ENCODE peak calls at places on chromosome 18, in nine cellular contexts. H, R, M, X, Z, Y, W, L and O are unnamed samples.

GRCh38 chr18:78878335-78878734 is 101.3 kb upstream of the SALL3 start:
- DNase-seq in H (no peak), R (no peak), M (no peak), X (peak), Z (no peak), Y (no peak), W (no peak), L (no peak), O (no peak)

GRCh38 chr18:21194871-21195771 is 46.9 kb upstream of the GREB1L start:
- DNase-seq in H (peak), R (no peak), M (no peak), X (no peak), Z (no peak), Y (peak), W (peak), L (no peak), O (no peak)

GRCh38 chr18:55275042-55275897 is 312.7 kb downstream of the TCF4 start:
- DNase-seq in H (peak), R (peak), M (peak), X (no peak), Z (no peak), Y (peak), W (no peak), L (peak), O (no peak)

GRCh38 chr18:6357668-6358067 is 57.0 kb downstream of the L3MBTL4 start:
- DNase-seq in H (no peak), R (no peak), M (no peak), X (no peak), Z (no peak), Y (no peak), W (no peak), L (no peak), O (no peak)

GRCh38 chr18:76265375-76266225 is 229.4 kb downstream of the ZNF516 start:
- DNase-seq in H (no peak), R (peak), M (peak), X (peak), Z (peak), Y (peak), W (no peak), L (no peak), O (no peak)

GRCh38 chr18:46405832-46406538 is 251.0 kb downstream of the LOXHD1 start:
- DNase-seq in H (no peak), R (no peak), M (no peak), X (no peak), Z (no peak), Y (no peak), W (no peak), L (no peak), O (no peak)

GRCh38 chr18:24792164-24792563 is 331.7 kb downstream of the HRH4 start:
- DNase-seq in H (no peak), R (no peak), M (no peak), X (no peak), Z (no peak), Y (peak), W (no peak), L (no peak), O (no peak)

GRCh38 chr18:59918320-59918755 is 18.5 kb downstream of the PMAIP1 start:
- DNase-seq in H (peak), R (peak), M (no peak), X (no peak), Z (peak), Y (peak), W (no peak), L (no peak), O (peak)

GRCh38 chr18:34031810-34032209 is 192.9 kb downstream of the NOL4 start:
- DNase-seq in H (no peak), R (no peak), M (no peak), X (no peak), Z (no peak), Y (no peak), W (no peak), L (no peak), O (no peak)

GRCh38 chr18:12093520-12094257 is at the start of gene ANKRD62:
- DNase-seq in H (peak), R (no peak), M (no peak), X (no peak), Z (no peak), Y (no peak), W (no peak), L (no peak), O (no peak)

GRCh38 chr18:63970803-63971191 is 916 bp downstream of the SERPINB8 start:
- DNase-seq in H (no peak), R (peak), M (no peak), X (peak), Z (peak), Y (peak), W (no peak), L (no peak), O (no peak)

GRCh38 chr18:78751664-78752063 is 228.0 kb upstream of the SALL3 start:
- DNase-seq in H (no peak), R (no peak), M (no peak), X (peak), Z (peak), Y (no peak), W (no peak), L (no peak), O (no peak)

GRCh38 chr18:48553236-48553635 is 14.4 kb downstream of the CTIF start:
- DNase-seq in H (no peak), R (peak), M (no peak), X (peak), Z (no peak), Y (no peak), W (no peak), L (no peak), O (no peak)

GRCh38 chr18:37534627-37535026 is 31.0 kb downstream of the CELF4 start:
- DNase-seq in H (no peak), R (no peak), M (no peak), X (no peak), Z (no peak), Y (no peak), W (peak), L (no peak), O (no peak)

GRCh38 chr18:78683191-78684010 is 296.2 kb upstream of the SALL3 start:
- DNase-seq in H (no peak), R (no peak), M (no peak), X (peak), Z (no peak), Y (no peak), W (no peak), L (no peak), O (no peak)

GRCh38 chr18:48974304-48975220 is 23.8 kb upstream of the SMAD7 start:
- DNase-seq in H (no peak), R (no peak), M (no peak), X (no peak), Z (no peak), Y (no peak), W (no peak), L (no peak), O (no peak)

GRCh38 chr18:24538421-24539264 is 78.2 kb downstream of the HRH4 start:
- DNase-seq in H (no peak), R (no peak), M (no peak), X (no peak), Z (no peak), Y (no peak), W (no peak), L (no peak), O (no peak)

GRCh38 chr18:58045265-58046086 is 1.4 kb downstream of the NEDD4L start:
- DNase-seq in H (no peak), R (peak), M (peak), X (peak), Z (peak), Y (peak), W (no peak), L (peak), O (no peak)
- TF ChIP-seq POLR2A in H (no peak), R (peak), M (no peak), X (no peak), Z (peak), Y (no peak), W (no peak), L (no peak), O (no peak)

GRCh38 chr18:74497308-74497640 is 1.1 kb downstream of the CNDP2 start:
- DNase-seq in H (no peak), R (no peak), M (no peak), X (no peak), Z (peak), Y (no peak), W (no peak), L (no peak), O (no peak)

GRCh38 chr18:74496508-74497307 is 545 bp downstream of the CNDP2 start:
- DNase-seq in H (peak), R (no peak), M (peak), X (peak), Z (peak), Y (peak), W (no peak), L (peak), O (no peak)

GRCh38 chr18:74497778-74498177 is 1.6 kb downstream of the CNDP2 start:
- DNase-seq in H (no peak), R (no peak), M (no peak), X (no peak), Z (no peak), Y (no peak), W (no peak), L (no peak), O (no peak)

GRCh38 chr18:74494514-74494913 is 1.6 kb upstream of the CNDP2 start:
- DNase-seq in H (no peak), R (no peak), M (no peak), X (no peak), Z (no peak), Y (no peak), W (no peak), L (no peak), O (no peak)

DNA sequence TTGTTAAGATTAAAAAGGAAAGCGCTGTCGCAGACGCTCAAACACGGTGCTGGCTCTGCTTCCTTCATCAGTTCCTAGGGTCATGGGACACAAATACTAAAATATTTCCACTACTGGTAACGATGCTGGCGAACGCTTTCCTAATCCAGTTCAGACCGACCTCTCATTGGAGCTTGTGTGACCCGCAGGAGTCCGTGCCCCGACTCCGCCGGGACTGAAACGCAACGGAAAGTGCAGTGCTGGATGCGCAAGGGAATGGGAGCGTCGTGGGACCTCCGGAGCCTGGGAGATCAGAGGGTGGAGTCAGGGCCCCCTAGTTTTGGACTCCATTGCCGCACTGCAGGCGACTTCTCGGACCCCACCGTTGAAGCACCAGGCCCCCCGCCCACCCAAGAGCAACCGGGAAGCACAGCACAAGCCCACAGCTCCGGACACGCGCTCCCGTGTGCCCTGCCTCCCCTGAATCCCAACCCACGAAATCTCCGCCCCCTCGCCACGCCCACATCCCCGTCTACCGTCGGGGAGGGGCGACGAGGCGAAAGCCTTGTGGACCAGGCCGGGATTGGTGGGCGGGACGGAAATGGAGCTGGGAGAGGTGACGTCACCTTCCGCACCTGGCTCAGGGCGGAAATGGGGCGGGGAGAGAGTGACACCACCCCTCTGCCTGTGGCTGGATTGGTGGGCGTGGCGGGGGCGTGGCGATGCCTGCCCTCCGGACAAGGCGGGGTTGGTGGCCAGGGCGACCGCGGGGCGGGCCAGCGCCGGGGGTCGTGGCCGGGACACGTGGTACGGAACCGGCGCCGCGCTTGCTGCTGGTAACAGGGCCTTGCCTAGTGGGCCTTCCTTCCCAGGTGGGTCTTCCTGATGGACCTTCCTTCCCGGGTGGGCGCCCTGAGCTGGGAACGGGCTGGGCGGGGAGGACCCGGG is at the start of gene CNDP2:
- DNase-seq in H (peak), R (peak), M (peak), X (peak), Z (peak), Y (peak), W (peak), L (peak), O (peak)
- TF ChIP-seq POLR2A in H (peak), R (peak), M (peak), X (no peak), Z (peak), Y (peak), W (peak), L (peak), O (peak)

DNA sequence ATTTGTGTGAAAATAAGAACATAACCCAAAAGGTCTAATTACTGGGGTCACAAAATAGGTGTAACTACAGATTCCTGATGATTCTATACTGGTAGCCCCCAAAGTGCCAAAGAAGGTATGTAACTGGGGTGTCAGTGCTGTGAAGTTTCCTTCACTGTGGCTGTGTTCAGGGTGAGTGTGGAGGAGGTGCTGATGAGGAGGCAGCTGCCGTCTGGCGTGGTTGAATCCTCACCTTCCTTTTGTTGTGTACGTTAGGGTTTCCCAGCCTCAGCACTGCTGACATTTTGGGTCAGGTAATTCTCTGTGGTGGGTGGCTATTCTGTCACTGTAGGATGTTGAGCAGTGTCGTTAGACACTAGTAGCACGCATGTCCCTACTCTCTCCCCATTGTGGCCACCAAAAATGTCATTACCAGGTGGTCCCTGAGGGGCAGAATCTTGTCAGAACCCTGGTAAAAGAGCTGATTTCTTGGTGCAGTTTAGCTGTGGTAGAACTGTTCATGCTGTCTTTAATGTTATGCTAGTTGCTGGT is 31.5 kb downstream of the ADNP2 start:
- DNase-seq in H (no peak), R (no peak), M (no peak), X (no peak), Z (no peak), Y (no peak), W (no peak), L (no peak), O (no peak)
- TF ChIP-seq POLR2A in H (no peak), R (no peak), M (no peak), X (no peak), Z (no peak), Y (no peak), W (no peak), L (no peak), O (no peak)

DNA sequence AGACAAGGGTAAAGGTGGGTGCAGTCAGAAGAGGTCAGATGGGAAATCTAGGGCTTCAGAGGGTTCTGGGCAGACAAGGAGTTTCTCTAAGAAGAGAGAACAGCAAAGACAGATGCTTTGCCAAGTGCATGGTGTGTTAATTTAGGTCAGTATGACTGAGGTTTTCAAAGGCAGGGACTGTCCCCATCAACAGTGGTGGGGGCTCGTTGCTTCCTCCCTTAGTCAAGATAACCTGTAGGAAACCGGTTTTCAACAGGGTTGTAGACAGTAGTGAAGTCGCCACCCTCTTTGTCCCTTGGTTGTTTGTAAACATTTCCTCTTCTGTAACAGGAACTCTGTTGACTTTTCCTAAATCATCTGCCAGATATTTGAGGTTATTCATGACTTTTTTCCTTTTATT is 11.6 kb downstream of the RAB12 start:
- DNase-seq in H (no peak), R (no peak), M (no peak), X (no peak), Z (no peak), Y (no peak), W (no peak), L (no peak), O (no peak)
- TF ChIP-seq POLR2A in H (no peak), R (no peak), M (no peak), X (no peak), Z (no peak), Y (no peak), W (no peak), L (no peak), O (no peak)

GRCh38 chr18:56652802-56653201 is 1.6 kb downstream of the WDR7 start:
- DNase-seq in H (no peak), R (no peak), M (no peak), X (no peak), Z (no peak), Y (no peak), W (no peak), L (no peak), O (no peak)

GRCh38 chr18:56648307-56648706 is 2.9 kb upstream of the WDR7 start:
- DNase-seq in H (no peak), R (no peak), M (no peak), X (no peak), Z (no peak), Y (no peak), W (no peak), L (no peak), O (no peak)

GRCh38 chr18:56650056-56650455 is 1.1 kb upstream of the WDR7 start:
- DNase-seq in H (no peak), R (no peak), M (no peak), X (no peak), Z (no peak), Y (peak), W (no peak), L (no peak), O (no peak)

GRCh38 chr18:56651771-56652092 is 573 bp downstream of the WDR7 start:
- DNase-seq in H (no peak), R (no peak), M (no peak), X (no peak), Z (no peak), Y (no peak), W (no peak), L (no peak), O (no peak)

DNA sequence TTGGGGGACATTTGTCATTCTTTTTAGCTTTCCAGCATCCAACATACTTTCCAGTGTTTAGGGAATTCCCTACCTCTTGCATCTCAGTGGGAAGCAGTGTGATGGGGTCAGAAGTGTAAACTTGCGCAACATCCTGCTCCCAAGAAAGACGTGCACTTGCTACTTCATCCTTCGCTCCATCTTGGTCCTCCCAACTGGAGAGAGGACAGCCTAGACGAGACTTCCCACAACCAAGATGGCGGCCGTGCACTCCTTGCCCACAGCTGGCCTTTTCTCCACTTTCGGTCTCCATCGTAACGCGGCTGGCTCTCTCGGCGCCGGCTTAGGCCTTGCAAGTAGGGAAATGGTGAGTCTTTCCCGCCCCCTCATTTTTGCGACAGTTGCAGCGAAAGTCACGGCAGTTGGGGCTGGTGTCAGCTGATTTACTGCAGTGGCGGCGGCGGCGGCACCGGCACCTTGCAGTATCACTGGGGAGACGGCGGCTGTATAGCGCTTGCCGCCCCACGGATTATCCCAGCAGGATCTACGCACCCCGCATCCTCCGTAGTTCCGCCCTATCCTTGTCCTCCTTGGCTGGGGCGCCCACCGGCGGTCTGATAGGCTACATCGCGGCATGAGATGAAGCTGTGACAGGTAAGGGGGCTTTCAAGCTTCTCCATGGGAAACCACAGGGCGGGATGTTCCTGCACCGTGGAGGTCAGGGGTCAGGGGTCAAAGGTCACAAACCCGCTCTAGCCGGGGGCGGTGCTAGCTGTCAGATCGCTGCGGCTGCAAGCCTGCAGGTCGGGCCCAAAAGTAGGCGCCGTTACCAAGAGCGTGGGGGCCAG is at the start of gene WDR7:
- DNase-seq in H (peak), R (peak), M (peak), X (peak), Z (peak), Y (peak), W (peak), L (peak), O (peak)
- TF ChIP-seq POLR2A in H (peak), R (peak), M (no peak), X (no peak), Z (peak), Y (no peak), W (peak), L (peak), O (peak)

DNA sequence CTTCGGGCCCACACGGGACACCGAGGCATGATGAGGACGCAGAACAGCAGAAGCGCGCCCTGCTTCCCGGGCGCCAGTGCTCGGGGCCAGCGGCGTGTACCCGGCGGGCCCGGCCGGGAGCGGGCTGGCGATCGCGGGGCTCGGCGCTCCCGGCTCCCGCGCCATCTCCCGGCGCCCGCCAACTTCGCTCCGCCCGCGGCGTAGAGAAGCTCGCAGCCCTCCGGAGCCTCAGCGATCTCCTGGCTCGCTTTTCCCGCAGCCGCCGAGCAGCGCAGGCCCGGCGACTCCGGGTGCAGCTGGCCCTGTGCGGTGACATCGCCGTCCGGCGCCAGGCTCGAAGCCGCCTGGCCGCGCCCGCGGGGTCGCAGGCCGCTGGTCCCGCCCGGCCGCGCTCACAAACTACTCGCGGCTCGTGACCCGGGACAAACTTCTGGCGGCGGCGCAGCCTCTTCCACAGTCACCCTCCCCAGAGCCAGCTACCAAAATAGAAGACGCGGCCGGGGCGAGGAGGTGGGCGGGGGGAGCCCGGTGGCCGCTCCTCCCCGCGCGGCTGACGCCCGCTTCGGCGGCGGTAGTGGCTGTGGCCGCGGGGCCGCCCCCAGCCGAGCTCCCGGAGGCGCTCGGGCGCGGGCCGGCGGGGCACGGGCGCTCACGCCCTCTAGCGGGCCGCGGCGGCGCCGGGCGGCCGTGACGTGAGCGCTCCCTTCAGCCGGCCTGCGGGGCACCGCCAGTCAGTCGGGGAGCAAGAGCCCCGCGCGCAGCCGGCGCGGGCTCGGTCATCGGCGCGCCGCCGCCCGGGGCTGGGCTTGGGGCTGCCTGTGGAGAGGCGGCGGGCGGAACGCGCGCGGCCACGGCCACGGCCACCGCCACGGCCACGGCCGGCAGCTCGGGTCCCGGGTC is at the start of gene PTPRM:
- DNase-seq in H (peak), R (peak), M (peak), X (peak), Z (peak), Y (peak), W (peak), L (peak), O (peak)
- TF ChIP-seq POLR2A in H (no peak), R (peak), M (peak), X (no peak), Z (no peak), Y (peak), W (no peak), L (peak), O (no peak)